ENCODE peak calls at places on chromosome 22, in eight cellular contexts. M, Z, T, F, J, R, I and B are unnamed samples.

GRCh38 chr22:19648419-19648929 is 65.8 kb upstream of the SEPTIN5 start:
- DNase-seq in I (no peak), M (no peak), J (no peak), F (no peak), T (no peak), R (peak; percentile 6), Z (no peak), B (no peak)

GRCh38 chr22:19942071-19942885 is 660 bp upstream of the TXNRD2 start:
- DNase-seq in F (no peak), I (peak; percentile 86), T (no peak), Z (peak; percentile 80), R (peak; percentile 81), M (no peak), J (no peak), B (peak; percentile 55)

GRCh38 chr22:36325163-36326031 is 62.4 kb downstream of the MYH9 start:
- DNase-seq in Z (peak; percentile 93), R (peak; percentile 95), I (peak; percentile 99), J (peak; percentile 90), M (no peak), F (peak; percentile 93), T (peak; percentile 74), B (peak; percentile 91)

GRCh38 chr22:45154383-45154782 is 9.3 kb upstream of the NUP50 start:
- DNase-seq in T (no peak), J (no peak), M (peak; percentile 43), R (no peak), F (no peak), Z (peak; percentile 81), I (peak; percentile 70), B (no peak)

GRCh38 chr22:45740236-45740635 is 68.6 kb downstream of the ATXN10 start:
- DNase-seq in J (no peak), R (no peak), I (no peak), T (no peak), F (no peak), Z (no peak), M (no peak), B (no peak)

GRCh38 chr22:20046730-20047129 is 25.8 kb downstream of the TANGO2 start:
- DNase-seq in T (no peak), F (no peak), Z (no peak), R (no peak), J (no peak), M (no peak), I (no peak), B (no peak)

GRCh38 chr22:33221566-33221965 is 163.4 kb upstream of the SYN3 start:
- DNase-seq in Z (no peak), T (no peak), M (no peak), F (no peak), J (no peak), R (no peak), I (peak; percentile 15), B (no peak)

GRCh38 chr22:46571642-46572250 is 34.3 kb upstream of the CELSR1 start:
- DNase-seq in I (no peak), T (peak; percentile 4), Z (no peak), J (no peak), R (no peak), F (no peak), M (no peak), B (no peak)

GRCh38 chr22:24099661-24100060 is 81.6 kb upstream of the SUSD2 start:
- DNase-seq in Z (no peak), J (peak; percentile 27), M (no peak), F (peak; percentile 28), T (no peak), R (no peak), I (no peak), B (no peak)

GRCh38 chr22:37752189-37753061 is 55.3 kb upstream of the GCAT start:
- DNase-seq in Z (peak; percentile 99), R (peak; percentile 91), J (peak; percentile 96), T (peak; percentile 97), M (peak; percentile 98), F (peak; percentile 95), I (peak; percentile 99), B (peak; percentile 61)

GRCh38 chr22:36765131-36765942 is 10.6 kb downstream of the IFT27 start:
- DNase-seq in T (no peak), M (no peak), J (no peak), I (no peak), F (peak; percentile 31), Z (no peak), R (no peak), B (no peak)

GRCh38 chr22:22463855-22464540 is 44.5 kb downstream of the ZNF280B start:
- DNase-seq in M (peak; percentile 79), T (no peak), Z (peak; percentile 81), F (no peak), I (peak; percentile 81), J (no peak), R (peak; percentile 52), B (peak; percentile 35)

GRCh38 chr22:20061481-20061861 is 18.6 kb upstream of the DGCR8 start:
- DNase-seq in J (no peak), M (no peak), I (no peak), T (no peak), R (no peak), Z (peak; percentile 70), F (peak; percentile 59), B (no peak)

GRCh38 chr22:46934746-46935491 is 172.5 kb downstream of the TBC1D22A start:
- DNase-seq in R (peak; percentile 91), J (peak; percentile 62), I (peak; percentile 85), T (no peak), M (peak; percentile 85), F (no peak), Z (peak; percentile 89), B (peak; percentile 78)

GRCh38 chr22:33654173-33654890 is 265.9 kb downstream of the LARGE1 start:
- DNase-seq in J (no peak), I (no peak), Z (no peak), R (no peak), M (no peak), T (no peak), F (no peak), B (no peak)

GRCh38 chr22:25404923-25405853 is 159.3 kb upstream of the GRK3 start:
- DNase-seq in J (peak; percentile 93), F (no peak), R (peak; percentile 32), M (peak; percentile 60), I (peak; percentile 61), Z (peak; percentile 78), T (peak; percentile 87), B (no peak)

GRCh38 chr22:17999851-18000250 is 24.5 kb downstream of the MICAL3 start:
- DNase-seq in I (no peak), R (no peak), M (peak; percentile 25), T (no peak), J (no peak), F (no peak), Z (no peak), B (no peak)
- H3K4me3 ChIP-seq in I (peak overlapping the region; percentile 87), R (peak overlapping the region; percentile 60), M (peak overlapping the region; percentile 85), T (peak overlapping the region; percentile 94), J (no peak overlapping the region), F (peak overlapping the region; percentile 98), Z (peak overlapping the region; percentile 93), B (peak overlapping the region; percentile 76)

GRCh38 chr22:49867303-49868250 is 13.9 kb downstream of the ZBED4 start:
- DNase-seq in T (no peak), R (no peak), F (no peak), I (no peak), Z (no peak), J (peak; percentile 42), M (no peak), B (no peak)
- H3K4me3 ChIP-seq in T (no peak overlapping the region), R (no peak overlapping the region), F (no peak overlapping the region), I (no peak overlapping the region), Z (no peak overlapping the region), J (no peak overlapping the region), M (no peak overlapping the region), B (no peak overlapping the region)

GRCh38 chr22:29473001-29473400 is 7.0 kb upstream of the NEFH start:
- DNase-seq in Z (no peak), M (no peak), J (no peak), R (no peak), T (no peak), F (no peak), I (no peak), B (no peak)

GRCh38 chr22:29477919-29478318 is 2.1 kb upstream of the NEFH start:
- DNase-seq in F (no peak), T (no peak), I (no peak), J (no peak), R (no peak), M (no peak), Z (no peak), B (no peak)

GRCh38 chr22:29478326-29479276 is 1.4 kb upstream of the NEFH start:
- DNase-seq in R (no peak), J (no peak), I (no peak), F (no peak), M (no peak), T (no peak), Z (peak; percentile 28), B (no peak)

GRCh38 chr22:29476116-29476515 is 3.9 kb upstream of the NEFH start:
- DNase-seq in Z (no peak), M (no peak), I (no peak), J (peak; percentile 69), R (no peak), F (no peak), T (no peak), B (no peak)

GRCh38 chr22:29475550-29475949 is 4.5 kb upstream of the NEFH start:
- DNase-seq in M (no peak), Z (no peak), R (no peak), J (no peak), I (no peak), T (no peak), F (no peak), B (no peak)
- H3K4me3 ChIP-seq in M (no peak overlapping the region), Z (no peak overlapping the region), R (no peak overlapping the region), J (no peak overlapping the region), I (no peak overlapping the region), T (no peak overlapping the region), F (no peak overlapping the region), B (no peak overlapping the region)

GRCh38 chr22:42419328-42419881 is 12.8 kb downstream of the NFAM1 start:
- DNase-seq in M (no peak), T (no peak), J (no peak), I (no peak), F (no peak), R (no peak), Z (no peak), B (no peak)
- H3K4me3 ChIP-seq in M (no peak overlapping the region), T (peak overlapping the region; percentile 38), J (no peak overlapping the region), I (no peak overlapping the region), F (no peak overlapping the region), R (no peak overlapping the region), Z (no peak overlapping the region), B (no peak overlapping the region)

DNA sequence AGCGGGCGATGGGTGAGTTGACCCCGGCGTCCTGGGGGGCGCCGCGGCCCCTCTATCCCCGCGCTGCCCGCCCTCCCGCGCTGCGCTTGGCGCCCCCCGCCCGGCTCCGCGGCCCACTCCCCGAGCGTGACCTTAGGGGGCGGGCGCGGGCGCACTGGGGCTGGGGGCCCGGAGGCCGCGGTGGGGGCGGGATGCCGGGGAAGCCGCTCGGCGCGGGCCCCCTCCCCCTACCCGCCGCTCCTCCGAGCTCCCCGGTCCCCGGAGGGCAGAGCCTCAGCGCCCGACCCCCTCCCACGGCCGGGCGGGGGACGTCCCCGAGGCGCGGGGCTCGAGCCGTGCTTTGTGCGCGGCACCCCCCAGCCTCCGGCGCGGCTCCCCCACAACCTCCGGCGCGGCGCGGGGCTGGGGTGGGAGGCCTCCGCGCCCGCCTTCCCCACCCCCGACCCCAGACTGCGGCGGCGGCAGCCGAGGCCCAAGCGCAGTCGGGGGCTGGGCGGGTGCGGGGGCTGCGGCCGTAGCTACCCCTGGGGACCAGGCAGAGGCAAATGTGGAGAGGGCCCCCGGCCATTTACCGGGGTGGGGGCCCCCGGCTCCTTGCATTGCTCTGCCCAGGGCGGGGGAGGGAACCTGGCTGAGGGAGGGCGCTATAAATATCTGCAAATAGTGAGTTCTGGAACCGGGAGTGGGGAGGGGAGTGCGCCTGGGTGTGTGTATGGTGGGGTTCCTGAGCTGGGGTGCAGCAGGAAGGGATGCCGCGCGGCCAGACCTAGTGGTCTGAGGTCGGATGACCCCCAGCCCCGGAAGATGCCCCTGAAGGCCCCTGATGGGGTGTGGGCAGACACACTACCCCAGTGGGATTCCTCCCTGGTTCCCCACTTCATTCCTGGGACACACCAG is 982 bp downstream of the MGAT3 start:
- DNase-seq in I (no peak), Z (no peak), R (no peak), J (peak; percentile 65), M (no peak), T (no peak), F (no peak), B (no peak)
- H3K4me3 ChIP-seq in I (no peak overlapping the region), Z (peak overlapping the region; percentile 90), R (peak overlapping the region; percentile 5), J (peak overlapping the region; percentile 0), M (no peak overlapping the region), T (peak overlapping the region; percentile 60), F (peak overlapping the region; percentile 78), B (peak overlapping the region; percentile 23)